ENCODE peak calls at places on chromosomes 7 and 10, in six cellular contexts. Z is AG09309, X is osteocyte, N is astrocyte of the spinal cord, D is adrenal gland, S is endothelial cell. B is an unnamed sample.

GRCh38 chr7:33918401-33919120 is 13.2 kb downstream of the BMPER start:
- DNase-seq in N (no peak), S (no peak), D (no peak), X (no peak), Z (no peak), B (no peak)

GRCh38 chr7:30157217-30157616 is 22.4 kb downstream of the MTURN start:
- DNase-seq in Z (no peak), S (no peak), X (no peak), N (no peak), D (no peak), B (no peak)

GRCh38 chr7:129783097-129783919 is 169.5 kb downstream of the UBE2H start:
- DNase-seq in D (no peak), S (no peak), N (no peak), X (no peak), Z (no peak), B (no peak)

GRCh38 chr10:12482586-12482985 is 133.2 kb downstream of the CAMK1D start:
- DNase-seq in Z (no peak), D (no peak), X (no peak), N (no peak), S (no peak), B (no peak)

GRCh38 chr7:32094516-32094915 is 24.3 kb upstream of the PDE1C start:
- DNase-seq in S (no peak), Z (no peak), X (no peak), D (no peak), N (no peak), B (no peak)

GRCh38 chr7:29946428-29947186 is 43.0 kb downstream of the SCRN1 start:
- DNase-seq in D (peak), S (peak), Z (no peak), N (peak), X (no peak), B (no peak)

GRCh38 chr10:127319691-127320090 is 123.3 kb upstream of the INSYN2A start:
- DNase-seq in N (no peak), S (no peak), X (no peak), Z (no peak), D (no peak), B (no peak)

GRCh38 chr10:48608279-48608681 is 3.4 kb upstream of the ARHGAP22 start:
- DNase-seq in S (peak), D (peak), X (peak), N (no peak), Z (no peak), B (no peak)

GRCh38 chr7:157601530-157601929 is 264.7 kb downstream of the DNAJB6 start:
- DNase-seq in Z (no peak), X (no peak), S (no peak), N (no peak), D (no peak), B (no peak)

GRCh38 chr7:37986780-37987380 is 66.4 kb downstream of the EPDR1 start:
- DNase-seq in Z (no peak), S (no peak), N (peak), X (no peak), D (no peak), B (no peak)

GRCh38 chr7:122485841-122486240 is 181.3 kb upstream of the FEZF1 start:
- DNase-seq in D (no peak), X (no peak), S (no peak), Z (peak), N (peak), B (no peak)

GRCh38 chr7:116052006-116052405 is 21.4 kb upstream of the TFEC start:
- DNase-seq in S (no peak), N (peak), Z (no peak), X (no peak), D (no peak), B (no peak)

GRCh38 chr10:74425602-74426001 is 274.6 kb downstream of the ADK start:
- DNase-seq in S (no peak), X (no peak), D (no peak), Z (no peak), N (no peak), B (no peak)

GRCh38 chr10:11473128-11473760 is 138.2 kb downstream of the USP6NL start:
- DNase-seq in D (no peak), S (no peak), N (no peak), Z (no peak), X (no peak), B (no peak)

GRCh38 chr10:74705361-74705980 is 120.9 kb upstream of the KAT6B start:
- DNase-seq in N (no peak), D (no peak), X (no peak), S (no peak), Z (no peak), B (no peak)

GRCh38 chr7:54260868-54261475 is 281.2 kb upstream of the VSTM2A start:
- DNase-seq in S (no peak), N (peak), Z (no peak), X (no peak), D (no peak), B (no peak)

GRCh38 chr7:6376820-6377219 is 70.9 kb downstream of the DAGLB start:
- DNase-seq in X (no peak), S (no peak), D (no peak), N (no peak), Z (no peak), B (no peak)

GRCh38 chr7:40541336-40541735 is 406.5 kb downstream of the SUGCT start:
- DNase-seq in Z (peak), X (no peak), D (no peak), S (no peak), N (no peak), B (no peak)

GRCh38 chr10:80460399-80461207 is 6.5 kb downstream of the TSPAN14 start:
- DNase-seq in Z (no peak), X (no peak), N (peak), D (no peak), S (no peak), B (no peak)

GRCh38 chr10:80457554-80458262 is 3.6 kb downstream of the TSPAN14 start:
- DNase-seq in X (no peak), Z (no peak), S (no peak), D (no peak), N (no peak), B (no peak)

GRCh38 chr10:80458263-80458625 is 4.1 kb downstream of the TSPAN14 start:
- DNase-seq in N (no peak), X (no peak), S (no peak), D (no peak), Z (no peak), B (no peak)

GRCh38 chr10:80458638-80459037 is 4.5 kb downstream of the TSPAN14 start:
- DNase-seq in S (no peak), D (no peak), X (no peak), Z (no peak), N (no peak), B (no peak)

DNA sequence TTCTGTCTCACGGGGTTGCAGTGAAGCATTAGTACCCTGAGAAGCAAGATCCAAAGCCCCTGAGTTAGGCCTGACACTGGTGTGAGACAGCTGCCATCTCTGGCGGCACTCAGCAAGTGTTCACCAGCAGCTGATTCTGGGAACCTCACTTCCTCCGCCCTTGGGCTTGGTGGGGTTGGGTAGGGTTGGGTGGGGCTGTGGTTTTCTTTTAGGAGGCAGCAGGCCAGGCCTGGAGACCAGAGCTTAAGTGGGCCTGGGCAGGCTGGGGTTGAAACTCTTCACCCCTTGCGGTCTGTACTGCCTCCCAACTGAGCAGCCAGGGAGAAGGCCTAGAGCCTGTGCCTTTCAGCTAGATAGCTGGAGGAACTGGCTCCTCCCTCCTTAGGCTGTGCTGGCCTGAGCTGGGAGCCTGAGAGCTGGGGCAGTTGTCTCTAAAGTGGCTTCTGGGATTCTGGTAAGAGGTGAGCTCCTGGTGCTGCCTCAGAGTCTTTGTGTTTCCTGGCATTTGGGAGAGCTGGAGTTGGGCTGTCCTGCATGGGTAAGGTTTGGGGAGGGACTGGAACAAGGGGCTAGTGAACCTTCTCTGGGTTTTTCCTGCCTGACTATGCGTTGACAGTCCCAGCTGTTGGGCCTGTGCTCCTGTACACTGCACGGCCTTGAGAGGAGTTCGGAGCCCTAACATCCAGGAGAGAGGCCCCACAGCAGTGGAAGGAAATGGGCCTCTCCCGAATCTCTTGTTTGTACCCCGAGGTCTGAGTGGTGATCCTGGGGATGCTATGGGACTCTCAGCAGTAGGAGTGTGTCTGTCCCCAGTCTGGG is 5.1 kb downstream of the TSPAN14 start:
- DNase-seq in X (peak), D (peak), S (no peak), N (peak), Z (peak), B (peak)
- TF ChIP-seq CTCF in X (peak), D (no peak), S (no peak), N (peak), Z (no peak), B (no peak)

DNA sequence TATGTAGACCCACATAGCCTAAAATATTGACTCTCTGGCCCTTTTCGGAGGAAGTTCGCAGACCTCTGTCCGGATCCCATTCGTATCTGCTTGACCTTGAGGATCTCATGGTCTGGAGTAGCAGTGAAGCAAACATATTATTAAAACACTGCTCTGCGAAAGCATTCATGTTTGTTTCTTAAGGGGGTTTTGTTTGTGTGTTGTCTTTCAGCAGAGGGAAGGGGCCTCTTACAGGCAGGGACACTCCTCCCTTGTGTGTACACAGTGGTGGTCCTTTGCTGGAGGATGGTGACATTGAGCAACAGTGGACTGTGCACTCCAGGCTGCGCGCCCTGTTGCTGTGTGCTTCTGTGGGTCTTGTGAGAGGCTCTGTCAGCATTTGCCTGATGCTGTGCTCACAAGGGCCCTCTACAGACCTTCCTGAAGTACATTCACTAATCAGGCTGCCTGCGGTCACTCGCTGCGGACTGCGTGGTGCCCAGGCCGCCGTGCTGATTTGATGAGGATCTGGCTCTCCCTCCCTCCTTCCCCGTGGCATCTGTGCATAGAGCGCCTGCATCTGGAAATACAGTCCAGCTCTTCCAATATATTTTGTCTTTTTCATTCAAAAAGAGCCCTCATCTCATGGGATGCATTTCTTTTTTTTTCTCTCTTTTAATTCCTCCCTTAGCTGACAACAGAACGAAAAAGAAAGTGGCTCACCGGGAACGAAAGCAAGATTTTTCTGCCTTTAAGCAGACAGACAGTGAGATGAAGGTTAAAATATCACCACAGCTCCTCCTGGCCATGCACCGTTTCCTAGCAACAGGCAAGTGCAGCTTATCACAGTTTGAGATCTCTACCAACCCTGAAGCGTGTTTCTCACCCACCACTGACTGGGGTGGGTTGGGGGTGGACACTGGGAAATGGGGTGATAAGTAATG is 135.8 kb downstream of the CNNM2 start:
- DNase-seq in S (peak), Z (peak), N (peak), D (peak), X (no peak), B (no peak)
- TF ChIP-seq CTCF in S (no peak), Z (peak), N (peak), D (peak), X (peak), B (no peak)

GRCh38 chr7:87105401-87105800 is 45.9 kb upstream of the ELAPOR2 start:
- DNase-seq in Z (no peak), X (no peak), D (no peak), N (no peak), S (no peak), B (no peak)

GRCh38 chr7:87100326-87100725 is 40.9 kb upstream of the ELAPOR2 start:
- DNase-seq in N (no peak), S (no peak), X (no peak), Z (no peak), D (no peak), B (no peak)
- TF ChIP-seq CTCF in N (no peak), S (no peak), X (no peak), Z (no peak), D (no peak), B (no peak)

DNA sequence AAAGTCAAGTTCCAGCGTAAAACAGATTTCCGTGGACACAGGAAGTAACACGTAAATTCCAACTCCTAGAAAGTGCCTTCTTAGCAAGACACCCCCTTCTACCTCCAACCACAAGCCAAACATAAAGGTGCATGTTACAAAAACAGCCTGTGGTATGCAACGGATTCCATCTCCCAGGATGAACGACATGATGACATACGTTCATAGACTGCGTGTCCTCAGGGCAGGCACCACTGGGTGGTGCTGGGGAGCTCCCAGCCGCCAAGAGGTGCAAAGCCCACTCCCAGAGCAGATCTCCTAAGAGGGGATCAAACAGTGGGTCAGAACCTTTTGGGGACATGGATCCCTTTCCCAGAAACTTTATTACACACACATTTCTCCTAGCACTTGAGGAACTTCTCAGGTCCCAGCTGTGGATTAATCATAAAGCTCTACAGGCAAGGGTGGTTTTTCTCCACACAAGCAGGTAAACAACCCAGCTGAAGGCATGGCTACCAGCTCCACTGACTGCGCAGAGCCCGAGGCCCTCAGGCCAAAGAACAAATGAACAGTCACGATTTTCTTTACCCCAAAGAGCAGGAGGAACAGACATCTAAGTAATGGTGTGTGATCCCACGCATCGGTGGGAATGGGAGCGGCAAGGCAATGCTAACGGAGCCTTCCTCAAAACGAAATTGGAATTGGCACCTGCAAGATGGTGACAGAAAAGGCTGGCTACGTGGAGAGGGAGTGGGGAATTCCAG is 13.8 kb downstream of the PSAP start:
- DNase-seq in D (no peak), X (no peak), Z (no peak), S (peak), N (no peak), B (no peak)
- TF ChIP-seq CTCF in D (peak), X (peak), Z (peak), S (peak), N (peak), B (no peak)

B was measured in activated B cell treated with CpG ODN at 0.5 μM for 24 hours.